ENCODE peak calls at places on chromosome 18, in seven cellular contexts. W is neural crest cell, X is Panc1, H is fibroblast of lung, D is AG09309, Q is stomach, U is IMR-90. O is an unnamed sample.

GRCh38 chr18:66533693-66534092 is 70.2 kb downstream of the CDH19 start:
- DNase-seq in W (no peak), X (no peak), H (no peak), D (no peak), Q (no peak), U (no peak), O (no peak)

GRCh38 chr18:22346968-22347611 is 70.6 kb downstream of the CTAGE1 start:
- DNase-seq in W (peak), X (no peak), H (peak), D (no peak), Q (peak), U (peak), O (no peak)

GRCh38 chr18:43303376-43303775 is 26.1 kb upstream of the SYT4 start:
- DNase-seq in W (no peak), X (peak), H (no peak), D (no peak), Q (no peak), U (no peak), O (no peak)

GRCh38 chr18:79424008-79424565 is 28.4 kb downstream of the NFATC1 start:
- DNase-seq in W (no peak), X (no peak), H (no peak), D (no peak), Q (no peak), U (no peak), O (no peak)

GRCh38 chr18:12518326-12518725 is 110.6 kb downstream of the PRELID3A start:
- DNase-seq in W (no peak), X (no peak), H (peak), D (peak), Q (no peak), U (peak), O (no peak)

GRCh38 chr18:36798738-36799473 is 29.9 kb downstream of the TPGS2 start:
- DNase-seq in W (no peak), X (no peak), H (peak), D (no peak), Q (no peak), U (peak), O (no peak)

GRCh38 chr18:9849407-9849961 is 36.3 kb upstream of the TXNDC2 start:
- DNase-seq in W (no peak), X (no peak), H (no peak), D (no peak), Q (peak), U (no peak), O (no peak)

GRCh38 chr18:36296591-36297418 is 708 bp upstream of the FHOD3 start:
- DNase-seq in W (peak), X (no peak), H (peak), D (peak), Q (no peak), U (peak), O (no peak)

GRCh38 chr18:63322908-63323634 is 3.5 kb upstream of the BCL2 start:
- DNase-seq in W (peak), X (peak), H (peak), D (peak), Q (peak), U (peak), O (no peak)

GRCh38 chr18:12014976-12015696 is 33.8 kb downstream of the IMPA2 start:
- DNase-seq in W (no peak), X (no peak), H (no peak), D (no peak), Q (no peak), U (no peak), O (no peak)

GRCh38 chr18:69898241-69898861 is 49.3 kb downstream of the CD226 start:
- DNase-seq in W (no peak), X (no peak), H (peak), D (no peak), Q (no peak), U (no peak), O (no peak)

GRCh38 chr18:8358066-8358795 is 251.0 kb upstream of the RAB12 start:
- DNase-seq in W (no peak), X (no peak), H (no peak), D (no peak), Q (no peak), U (no peak), O (no peak)

GRCh38 chr18:28588884-28589549 is 412.1 kb upstream of the CDH2 start:
- DNase-seq in W (no peak), X (no peak), H (peak), D (peak), Q (no peak), U (peak), O (no peak)

GRCh38 chr18:8826971-8827370 is 121.6 kb downstream of the MTCL1 start:
- DNase-seq in W (no peak), X (no peak), H (no peak), D (no peak), Q (peak), U (no peak), O (no peak)

DNA sequence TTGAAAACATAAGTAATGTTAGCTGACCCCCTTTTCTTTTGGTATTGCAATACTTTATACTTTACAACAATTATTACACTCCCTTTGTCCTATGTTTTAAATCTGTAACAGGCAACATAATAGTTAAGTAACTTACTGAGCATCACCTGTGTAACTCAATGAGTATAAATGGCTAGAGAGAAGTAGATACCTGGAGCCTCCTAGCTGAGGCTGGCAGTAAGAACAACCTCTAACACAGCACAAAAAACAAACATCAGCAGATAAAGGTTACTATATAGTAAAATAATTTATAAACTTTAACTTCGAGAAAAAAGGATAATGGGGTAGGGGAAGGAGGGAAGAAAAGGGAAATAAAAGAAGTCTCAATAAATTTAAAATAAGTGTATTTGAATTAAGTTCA is 73.1 kb upstream of the ST8SIA5 start:
- DNase-seq in W (no peak), X (no peak), H (no peak), D (no peak), Q (no peak), U (no peak), O (no peak)
- TF ChIP-seq CTCF in W (no peak), X (no peak), H (no peak), D (no peak), Q (no peak), U (no peak), O (no peak)

DNA sequence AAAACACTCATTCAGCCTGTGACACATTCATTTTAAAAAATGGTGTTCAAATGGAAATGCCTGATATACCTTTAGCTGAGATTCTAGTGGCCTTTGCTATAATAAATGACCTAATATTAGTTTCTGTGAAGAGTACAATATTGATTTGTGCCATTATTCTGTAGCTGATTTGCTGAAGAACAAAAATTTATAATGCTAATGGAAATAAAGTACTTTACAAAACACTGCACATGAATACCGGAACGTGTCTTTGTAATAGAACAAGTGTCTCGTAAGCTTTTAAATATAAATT is 138.7 kb downstream of the WDR7 start:
- DNase-seq in W (no peak), X (no peak), H (no peak), D (no peak), Q (no peak), U (no peak), O (no peak)
- TF ChIP-seq CTCF in W (no peak), X (peak), H (no peak), D (no peak), Q (no peak), U (no peak), O (no peak)

GRCh38 chr18:31551883-31552282 is 39.8 kb upstream of the TTR start:
- DNase-seq in W (no peak), X (no peak), H (no peak), D (no peak), Q (no peak), U (no peak), O (no peak)

GRCh38 chr18:31555971-31556747 is 35.5 kb upstream of the TTR start:
- DNase-seq in W (peak), X (peak), H (peak), D (peak), Q (no peak), U (peak), O (no peak)

GRCh38 chr18:31557446-31557845 is 34.2 kb upstream of the TTR start:
- DNase-seq in W (no peak), X (no peak), H (no peak), D (no peak), Q (no peak), U (no peak), O (no peak)

GRCh38 chr18:31554776-31555175 is 36.9 kb upstream of the TTR start:
- DNase-seq in W (no peak), X (no peak), H (no peak), D (no peak), Q (no peak), U (no peak), O (no peak)

DNA sequence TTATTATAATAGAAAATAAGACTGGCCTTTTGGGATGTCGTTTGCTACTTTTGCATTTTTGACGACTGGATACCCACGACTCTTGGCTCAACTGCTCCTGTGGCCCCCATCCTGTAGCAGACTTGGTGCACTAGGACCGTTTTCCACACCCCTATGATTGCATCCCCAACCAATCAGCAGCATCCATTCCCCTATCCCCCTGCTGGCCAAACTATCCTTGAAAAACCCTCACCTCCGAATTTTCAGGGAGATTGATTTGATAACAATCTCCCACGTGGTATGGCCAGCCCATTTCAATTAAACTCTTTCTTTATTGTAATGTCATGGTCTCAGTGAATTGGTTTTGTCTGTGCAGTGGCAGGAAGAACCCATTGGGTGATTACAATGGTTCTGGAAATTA is 37.9 kb upstream of the TTR start:
- DNase-seq in W (no peak), X (no peak), H (peak), D (no peak), Q (no peak), U (no peak), O (no peak)
- TF ChIP-seq CTCF in W (peak), X (no peak), H (peak), D (no peak), Q (no peak), U (peak), O (no peak)

GRCh38 chr18:57128229-57128911 is 18.5 kb upstream of the BOD1L2 start:
- DNase-seq in W (no peak), X (no peak), H (no peak), D (no peak), Q (no peak), U (no peak), O (no peak)

GRCh38 chr18:57134564-57135211 is 12.2 kb upstream of the BOD1L2 start:
- DNase-seq in W (no peak), X (no peak), H (no peak), D (no peak), Q (no peak), U (peak), O (no peak)

GRCh38 chr18:57135705-57136104 is 11.2 kb upstream of the BOD1L2 start:
- DNase-seq in W (no peak), X (no peak), H (no peak), D (no peak), Q (no peak), U (no peak), O (no peak)

GRCh38 chr18:57131782-57132181 is 15.1 kb upstream of the BOD1L2 start:
- DNase-seq in W (no peak), X (no peak), H (no peak), D (no peak), Q (no peak), U (no peak), O (no peak)
- TF ChIP-seq CTCF in W (no peak), X (no peak), H (no peak), D (no peak), Q (no peak), U (no peak), O (no peak)

GRCh38 chr18:286515-287310 is 18.9 kb upstream of the THOC1 start:
- DNase-seq in W (no peak), X (no peak), H (peak), D (no peak), Q (no peak), U (peak), O (no peak)

GRCh38 chr18:293557-293956 is 25.7 kb upstream of the THOC1 start:
- DNase-seq in W (no peak), X (no peak), H (peak), D (peak), Q (no peak), U (peak), O (no peak)

GRCh38 chr18:295756-296155 is 27.9 kb upstream of the THOC1 start:
- DNase-seq in W (no peak), X (no peak), H (peak), D (peak), Q (no peak), U (no peak), O (no peak)

GRCh38 chr18:297936-298335 is 30.1 kb upstream of the THOC1 start:
- DNase-seq in W (no peak), X (no peak), H (peak), D (no peak), Q (no peak), U (no peak), O (no peak)

GRCh38 chr18:292271-292670 is 24.4 kb upstream of the THOC1 start:
- DNase-seq in W (no peak), X (no peak), H (no peak), D (no peak), Q (no peak), U (no peak), O (no peak)
- TF ChIP-seq CTCF in W (no peak), X (peak), H (peak), D (peak), Q (no peak), U (peak), O (no peak)

O was measured in omental fat pad.